ENCODE peak calls at places on chromosomes 4 and X, in four cellular contexts. Y, O, W and R are unnamed samples.

GRCh38 chr4:181962321-181962720 is 280.9 kb upstream of the TENM3 start:
- DNase-seq in Y (no peak), O (no peak), W (no peak), R (no peak)

GRCh38 chr4:138233313-138233712 is 8.8 kb downstream of the SLC7A11 start:
- DNase-seq in Y (no peak), O (no peak), W (no peak), R (no peak)

GRCh38 chr4:107034091-107034698 is 1.9 kb downstream of the DKK2 start:
- DNase-seq in Y (no peak), O (no peak), W (no peak), R (peak; percentile 44)

GRCh38 chr4:81084624-81085023 is 54.1 kb downstream of the BMP3 start:
- DNase-seq in Y (no peak), O (no peak), W (no peak), R (no peak)

GRCh38 chr4:1542226-1542490 is 135.9 kb upstream of the NKX1-1 start:
- DNase-seq in Y (no peak), O (no peak), W (no peak), R (peak; percentile 56)

GRCh38 chr4:82484987-82485783 is 54.8 kb downstream of the ENOPH1 start:
- DNase-seq in Y (no peak), O (no peak), W (peak; percentile 22), R (no peak)

GRCh38 chr4:152106113-152106763 is 345.4 kb upstream of the GATB start:
- DNase-seq in Y (peak; percentile 98), O (no peak), W (peak; percentile 61), R (peak; percentile 84)

GRCh38 chr4:94334519-94334918 is 8.1 kb downstream of the HPGDS start:
- DNase-seq in Y (no peak), O (no peak), W (no peak), R (no peak)

GRCh38 chrX:73855546-73855945 is 292.5 kb downstream of the CHIC1 start:
- DNase-seq in Y (peak; percentile 42), O (peak; percentile 60), W (peak; percentile 19), R (no peak)

GRCh38 chr4:42280327-42281095 is 116.8 kb upstream of the SHISA3 start:
- DNase-seq in Y (peak; percentile 24), O (peak; percentile 53), W (no peak), R (no peak)

GRCh38 chr4:36348403-36348938 is 67.1 kb downstream of the DTHD1 start:
- DNase-seq in Y (no peak), O (peak; percentile 1), W (no peak), R (no peak)

GRCh38 chr4:26238426-26238781 is 82.4 kb upstream of the RBPJ start:
- DNase-seq in Y (no peak), O (no peak), W (no peak), R (no peak)

GRCh38 chrX:118221733-118222132 is 105.1 kb upstream of the KLHL13 start:
- DNase-seq in Y (no peak), O (no peak), W (no peak), R (no peak)

GRCh38 chrX:118727686-118728339 is 407 bp downstream of the IL13RA1 start:
- DNase-seq in Y (no peak), O (no peak), W (peak; percentile 37), R (peak; percentile 89)

GRCh38 chrX:114584434-114584943 is 603 bp downstream of the HTR2C start:
- DNase-seq in Y (no peak), O (no peak), W (no peak), R (peak; percentile 43)
- H3K4me3 ChIP-seq in Y (no peak overlapping the region), O (no peak overlapping the region), W (peak overlapping the region; percentile 48), R (no peak overlapping the region)

GRCh38 chr4:161564230-161564834 is 599.5 kb downstream of the FSTL5 start:
- DNase-seq in Y (peak; percentile 40), O (peak; percentile 3), W (no peak), R (no peak)
- TF ChIP-seq CTCF in Y (no peak), O (peak; percentile 65), W (peak; percentile 26), R (no peak)

GRCh38 chrX:138986866-138987265 is 275.3 kb upstream of the FGF13 start:
- DNase-seq in Y (peak; percentile 41), O (no peak), W (no peak), R (no peak)
- H3K4me3 ChIP-seq in Y (no peak overlapping the region), O (no peak overlapping the region), W (no peak overlapping the region), R (no peak overlapping the region)

GRCh38 chr4:180456928-180457327 is 1786.3 kb upstream of the TENM3 start:
- DNase-seq in Y (no peak), O (no peak), W (no peak), R (no peak)
- TF ChIP-seq CTCF in Y (no peak), O (peak; percentile 43), W (no peak), R (no peak)